ENCODE peak calls at places on chromosomes 16 and 17, in nine cellular contexts. One of them, this sample, is unnamed.

GRCh38 chr17:68595986-68596385 is 5.2 kb downstream of the FAM20A start:
- DNase-seq in H54: no peak
- DNase-seq in GOT3: no peak
- DNase-seq in stimulated activated effector memory CD8-positive, alpha-beta T cell treated with anti-CD3 and anti-CD28 coated beads, Interleukin-12 subunit alpha, Interleukin-12 subunit beta, amount 100 ng/mL, for 72 hours: no peak
- DNase-seq in NCI-H510A: no peak
- DNase-seq in T1000: no peak
- DNase-seq in right atrium auricular region: no peak
- DNase-seq in KG1: no peak
- DNase-seq in HS-27A: no peak
- DNase-seq in this sample: no peak

GRCh38 chr16:11327277-11328171 is 17.7 kb upstream of the RMI2 start:
- DNase-seq in KG1: no peak
- DNase-seq in GOT3: no peak
- DNase-seq in right atrium auricular region: no peak
- DNase-seq in NCI-H510A: no peak
- DNase-seq in stimulated activated effector memory CD8-positive, alpha-beta T cell treated with anti-CD3 and anti-CD28 coated beads, Interleukin-12 subunit alpha, Interleukin-12 subunit beta, amount 100 ng/mL, for 72 hours: peak
- DNase-seq in HS-27A: no peak
- DNase-seq in H54: no peak
- DNase-seq in T1000: no peak
- DNase-seq in this sample: no peak

GRCh38 chr16:14502932-14503741 is 126.9 kb downstream of the PARN start:
- DNase-seq in GOT3: no peak
- DNase-seq in HS-27A: no peak
- DNase-seq in H54: no peak
- DNase-seq in stimulated activated effector memory CD8-positive, alpha-beta T cell treated with anti-CD3 and anti-CD28 coated beads, Interleukin-12 subunit alpha, Interleukin-12 subunit beta, amount 100 ng/mL, for 72 hours: no peak
- DNase-seq in KG1: no peak
- DNase-seq in NCI-H510A: no peak
- DNase-seq in right atrium auricular region: no peak
- DNase-seq in T1000: no peak
- DNase-seq in this sample: no peak

GRCh38 chr17:38703742-38704644 is 1.1 kb upstream of the MLLT6 start:
- DNase-seq in HS-27A: no peak
- DNase-seq in KG1: peak
- DNase-seq in right atrium auricular region: peak
- DNase-seq in stimulated activated effector memory CD8-positive, alpha-beta T cell treated with anti-CD3 and anti-CD28 coated beads, Interleukin-12 subunit alpha, Interleukin-12 subunit beta, amount 100 ng/mL, for 72 hours: peak
- DNase-seq in T1000: no peak
- DNase-seq in H54: no peak
- DNase-seq in GOT3: no peak
- DNase-seq in NCI-H510A: peak
- DNase-seq in this sample: peak

GRCh38 chr17:49315974-49316570 is 46.0 kb downstream of the ZNF652 start:
- DNase-seq in KG1: no peak
- DNase-seq in T1000: no peak
- DNase-seq in NCI-H510A: no peak
- DNase-seq in GOT3: no peak
- DNase-seq in HS-27A: no peak
- DNase-seq in right atrium auricular region: no peak
- DNase-seq in H54: peak
- DNase-seq in stimulated activated effector memory CD8-positive, alpha-beta T cell treated with anti-CD3 and anti-CD28 coated beads, Interleukin-12 subunit alpha, Interleukin-12 subunit beta, amount 100 ng/mL, for 72 hours: no peak
- DNase-seq in this sample: no peak

GRCh38 chr17:64428406-64428805 is 20.5 kb upstream of the MILR1 start:
- DNase-seq in HS-27A: no peak
- DNase-seq in stimulated activated effector memory CD8-positive, alpha-beta T cell treated with anti-CD3 and anti-CD28 coated beads, Interleukin-12 subunit alpha, Interleukin-12 subunit beta, amount 100 ng/mL, for 72 hours: no peak
- DNase-seq in GOT3: no peak
- DNase-seq in NCI-H510A: no peak
- DNase-seq in H54: no peak
- DNase-seq in right atrium auricular region: no peak
- DNase-seq in T1000: no peak
- DNase-seq in KG1: no peak
- DNase-seq in this sample: no peak

GRCh38 chr17:17032131-17032692 is 10.0 kb upstream of the MPRIP start:
- DNase-seq in T1000: no peak
- DNase-seq in KG1: no peak
- DNase-seq in right atrium auricular region: no peak
- DNase-seq in HS-27A: peak
- DNase-seq in H54: peak
- DNase-seq in NCI-H510A: no peak
- DNase-seq in stimulated activated effector memory CD8-positive, alpha-beta T cell treated with anti-CD3 and anti-CD28 coated beads, Interleukin-12 subunit alpha, Interleukin-12 subunit beta, amount 100 ng/mL, for 72 hours: no peak
- DNase-seq in GOT3: no peak
- DNase-seq in this sample: peak

GRCh38 chr16:15708096-15708495 is 58.1 kb downstream of the NDE1 start:
- DNase-seq in KG1: no peak
- DNase-seq in H54: no peak
- DNase-seq in GOT3: no peak
- DNase-seq in stimulated activated effector memory CD8-positive, alpha-beta T cell treated with anti-CD3 and anti-CD28 coated beads, Interleukin-12 subunit alpha, Interleukin-12 subunit beta, amount 100 ng/mL, for 72 hours: no peak
- DNase-seq in HS-27A: no peak
- DNase-seq in NCI-H510A: no peak
- DNase-seq in T1000: no peak
- DNase-seq in right atrium auricular region: no peak
- DNase-seq in this sample: no peak

GRCh38 chr17:1972429-1973160 is 52.5 kb downstream of the RTN4RL1 start:
- DNase-seq in HS-27A: no peak
- DNase-seq in NCI-H510A: no peak
- DNase-seq in GOT3: no peak
- DNase-seq in H54: no peak
- DNase-seq in right atrium auricular region: no peak
- DNase-seq in T1000: no peak
- DNase-seq in stimulated activated effector memory CD8-positive, alpha-beta T cell treated with anti-CD3 and anti-CD28 coated beads, Interleukin-12 subunit alpha, Interleukin-12 subunit beta, amount 100 ng/mL, for 72 hours: no peak
- DNase-seq in KG1: no peak
- DNase-seq in this sample: no peak

GRCh38 chr17:40600486-40601046 is 35.3 kb upstream of the CCR7 start:
- DNase-seq in T1000: no peak
- DNase-seq in stimulated activated effector memory CD8-positive, alpha-beta T cell treated with anti-CD3 and anti-CD28 coated beads, Interleukin-12 subunit alpha, Interleukin-12 subunit beta, amount 100 ng/mL, for 72 hours: no peak
- DNase-seq in HS-27A: no peak
- DNase-seq in right atrium auricular region: no peak
- DNase-seq in KG1: no peak
- DNase-seq in H54: no peak
- DNase-seq in NCI-H510A: no peak
- DNase-seq in GOT3: no peak
- DNase-seq in this sample: no peak

GRCh38 chr16:51167170-51167710 is 16.2 kb upstream of the SALL1 start:
- DNase-seq in NCI-H510A: peak
- DNase-seq in stimulated activated effector memory CD8-positive, alpha-beta T cell treated with anti-CD3 and anti-CD28 coated beads, Interleukin-12 subunit alpha, Interleukin-12 subunit beta, amount 100 ng/mL, for 72 hours: no peak
- DNase-seq in H54: no peak
- DNase-seq in T1000: no peak
- DNase-seq in KG1: no peak
- DNase-seq in HS-27A: no peak
- DNase-seq in GOT3: no peak
- DNase-seq in right atrium auricular region: no peak
- DNase-seq in this sample: no peak

GRCh38 chr16:67534420-67534819 is 5.8 kb downstream of the RIPOR1 start:
- DNase-seq in GOT3: no peak
- DNase-seq in NCI-H510A: no peak
- DNase-seq in HS-27A: no peak
- DNase-seq in H54: no peak
- DNase-seq in T1000: no peak
- DNase-seq in right atrium auricular region: no peak
- DNase-seq in stimulated activated effector memory CD8-positive, alpha-beta T cell treated with anti-CD3 and anti-CD28 coated beads, Interleukin-12 subunit alpha, Interleukin-12 subunit beta, amount 100 ng/mL, for 72 hours: no peak
- DNase-seq in KG1: no peak
- DNase-seq in this sample: no peak

GRCh38 chr16:72846594-72846993 is 201.3 kb downstream of the ZFHX3 start:
- DNase-seq in stimulated activated effector memory CD8-positive, alpha-beta T cell treated with anti-CD3 and anti-CD28 coated beads, Interleukin-12 subunit alpha, Interleukin-12 subunit beta, amount 100 ng/mL, for 72 hours: no peak
- DNase-seq in KG1: no peak
- DNase-seq in HS-27A: no peak
- DNase-seq in GOT3: no peak
- DNase-seq in T1000: no peak
- DNase-seq in H54: no peak
- DNase-seq in right atrium auricular region: no peak
- DNase-seq in NCI-H510A: no peak
- DNase-seq in this sample: no peak

GRCh38 chr16:13919330-13919682 is 648 bp upstream of the ERCC4 start:
- DNase-seq in T1000: no peak
- DNase-seq in right atrium auricular region: no peak
- DNase-seq in KG1: no peak
- DNase-seq in NCI-H510A: no peak
- DNase-seq in H54: no peak
- DNase-seq in stimulated activated effector memory CD8-positive, alpha-beta T cell treated with anti-CD3 and anti-CD28 coated beads, Interleukin-12 subunit alpha, Interleukin-12 subunit beta, amount 100 ng/mL, for 72 hours: no peak
- DNase-seq in GOT3: no peak
- DNase-seq in HS-27A: no peak
- DNase-seq in this sample: peak

GRCh38 chr17:57242148-57242547 is 14.2 kb upstream of the MSI2 start:
- DNase-seq in KG1: no peak
- DNase-seq in right atrium auricular region: no peak
- DNase-seq in stimulated activated effector memory CD8-positive, alpha-beta T cell treated with anti-CD3 and anti-CD28 coated beads, Interleukin-12 subunit alpha, Interleukin-12 subunit beta, amount 100 ng/mL, for 72 hours: no peak
- DNase-seq in NCI-H510A: no peak
- DNase-seq in H54: no peak
- DNase-seq in HS-27A: no peak
- DNase-seq in GOT3: no peak
- DNase-seq in T1000: no peak
- DNase-seq in this sample: peak

GRCh38 chr16:73047536-73048291 is at the start of gene ZFHX3:
- DNase-seq in right atrium auricular region: peak
- DNase-seq in H54: no peak
- DNase-seq in stimulated activated effector memory CD8-positive, alpha-beta T cell treated with anti-CD3 and anti-CD28 coated beads, Interleukin-12 subunit alpha, Interleukin-12 subunit beta, amount 100 ng/mL, for 72 hours: no peak
- DNase-seq in NCI-H510A: peak
- DNase-seq in KG1: no peak
- DNase-seq in GOT3: no peak
- DNase-seq in HS-27A: no peak
- DNase-seq in T1000: peak
- DNase-seq in this sample: peak

GRCh38 chr16:68417711-68418301 is 30.5 kb downstream of the SMPD3 start:
- DNase-seq in HS-27A: no peak
- DNase-seq in KG1: peak
- DNase-seq in stimulated activated effector memory CD8-positive, alpha-beta T cell treated with anti-CD3 and anti-CD28 coated beads, Interleukin-12 subunit alpha, Interleukin-12 subunit beta, amount 100 ng/mL, for 72 hours: peak
- DNase-seq in right atrium auricular region: no peak
- DNase-seq in NCI-H510A: peak
- DNase-seq in H54: peak
- DNase-seq in GOT3: no peak
- DNase-seq in T1000: no peak
- DNase-seq in this sample: no peak

GRCh38 chr17:15909481-15909991 is 35.4 kb upstream of the ADORA2B start:
- DNase-seq in KG1: no peak
- DNase-seq in H54: no peak
- DNase-seq in T1000: no peak
- DNase-seq in right atrium auricular region: no peak
- DNase-seq in NCI-H510A: no peak
- DNase-seq in HS-27A: no peak
- DNase-seq in stimulated activated effector memory CD8-positive, alpha-beta T cell treated with anti-CD3 and anti-CD28 coated beads, Interleukin-12 subunit alpha, Interleukin-12 subunit beta, amount 100 ng/mL, for 72 hours: no peak
- DNase-seq in GOT3: no peak
- DNase-seq in this sample: no peak

GRCh38 chr17:32111141-32111771 is 31.0 kb upstream of the RHOT1 start:
- DNase-seq in GOT3: no peak
- DNase-seq in right atrium auricular region: no peak
- DNase-seq in T1000: no peak
- DNase-seq in HS-27A: no peak
- DNase-seq in stimulated activated effector memory CD8-positive, alpha-beta T cell treated with anti-CD3 and anti-CD28 coated beads, Interleukin-12 subunit alpha, Interleukin-12 subunit beta, amount 100 ng/mL, for 72 hours: no peak
- DNase-seq in KG1: no peak
- DNase-seq in H54: no peak
- DNase-seq in NCI-H510A: no peak
- DNase-seq in this sample: peak

GRCh38 chr17:40922239-40922638 is 15.2 kb downstream of the KRT23 start:
- DNase-seq in right atrium auricular region: peak
- DNase-seq in GOT3: no peak
- DNase-seq in stimulated activated effector memory CD8-positive, alpha-beta T cell treated with anti-CD3 and anti-CD28 coated beads, Interleukin-12 subunit alpha, Interleukin-12 subunit beta, amount 100 ng/mL, for 72 hours: no peak
- DNase-seq in HS-27A: no peak
- DNase-seq in H54: peak
- DNase-seq in KG1: no peak
- DNase-seq in NCI-H510A: no peak
- DNase-seq in T1000: peak
- DNase-seq in this sample: no peak

GRCh38 chr17:81566461-81567126 is 14.4 kb upstream of the FAAP100 start:
- DNase-seq in H54: peak
- DNase-seq in HS-27A: peak
- DNase-seq in NCI-H510A: peak
- DNase-seq in KG1: peak
- DNase-seq in right atrium auricular region: peak
- DNase-seq in T1000: peak
- DNase-seq in stimulated activated effector memory CD8-positive, alpha-beta T cell treated with anti-CD3 and anti-CD28 coated beads, Interleukin-12 subunit alpha, Interleukin-12 subunit beta, amount 100 ng/mL, for 72 hours: no peak
- DNase-seq in GOT3: peak
- DNase-seq in this sample: no peak

GRCh38 chr16:86723699-86724098 is 145.3 kb downstream of the FOXL1 start:
- DNase-seq in KG1: no peak
- DNase-seq in H54: peak
- DNase-seq in right atrium auricular region: no peak
- DNase-seq in stimulated activated effector memory CD8-positive, alpha-beta T cell treated with anti-CD3 and anti-CD28 coated beads, Interleukin-12 subunit alpha, Interleukin-12 subunit beta, amount 100 ng/mL, for 72 hours: no peak
- DNase-seq in NCI-H510A: no peak
- DNase-seq in GOT3: no peak
- DNase-seq in T1000: no peak
- DNase-seq in HS-27A: no peak
- DNase-seq in this sample: no peak

GRCh38 chr17:42023524-42024349 is 3.8 kb downstream of the NKIRAS2 start:
- DNase-seq in right atrium auricular region: no peak
- DNase-seq in KG1: no peak
- DNase-seq in NCI-H510A: no peak
- DNase-seq in HS-27A: no peak
- DNase-seq in T1000: no peak
- DNase-seq in H54: no peak
- DNase-seq in GOT3: no peak
- DNase-seq in stimulated activated effector memory CD8-positive, alpha-beta T cell treated with anti-CD3 and anti-CD28 coated beads, Interleukin-12 subunit alpha, Interleukin-12 subunit beta, amount 100 ng/mL, for 72 hours: no peak
- DNase-seq in this sample: no peak

GRCh38 chr17:41013181-41013580 is 4.3 kb upstream of the KRTAP3-1 start:
- DNase-seq in KG1: no peak
- DNase-seq in GOT3: no peak
- DNase-seq in T1000: no peak
- DNase-seq in NCI-H510A: no peak
- DNase-seq in HS-27A: no peak
- DNase-seq in H54: no peak
- DNase-seq in right atrium auricular region: no peak
- DNase-seq in stimulated activated effector memory CD8-positive, alpha-beta T cell treated with anti-CD3 and anti-CD28 coated beads, Interleukin-12 subunit alpha, Interleukin-12 subunit beta, amount 100 ng/mL, for 72 hours: no peak
- DNase-seq in this sample: no peak

GRCh38 chr17:8080799-8081219 is 6.7 kb downstream of the ALOX12B start:
- DNase-seq in NCI-H510A: no peak
- DNase-seq in H54: no peak
- DNase-seq in HS-27A: no peak
- DNase-seq in T1000: no peak
- DNase-seq in stimulated activated effector memory CD8-positive, alpha-beta T cell treated with anti-CD3 and anti-CD28 coated beads, Interleukin-12 subunit alpha, Interleukin-12 subunit beta, amount 100 ng/mL, for 72 hours: no peak
- DNase-seq in right atrium auricular region: no peak
- DNase-seq in GOT3: no peak
- DNase-seq in KG1: no peak
- DNase-seq in this sample: no peak

This sample was measured in WERI-Rb-1.